ENCODE peak calls at places on chromosomes 2 and 18, in four cellular contexts. J, Z, C and R are unnamed samples.

GRCh38 chr18:77218642-77219041 is 31.0 kb upstream of the GALR1 start:
- DNase-seq in J (no peak), C (no peak), Z (no peak), R (no peak)

GRCh38 chr2:74269667-74270066 is 71.3 kb downstream of the MTHFD2 start:
- DNase-seq in C (no peak), Z (no peak), J (no peak), R (no peak)

GRCh38 chr18:31610841-31611240 is 19.2 kb downstream of the TTR start:
- DNase-seq in J (no peak), C (peak), Z (peak), R (peak)

GRCh38 chr2:99607454-99607853 is 117.6 kb upstream of the REV1 start:
- DNase-seq in Z (no peak), J (no peak), C (no peak), R (no peak)

GRCh38 chr2:201795608-201796477 is 10.5 kb upstream of the CDK15 start:
- DNase-seq in C (peak), Z (peak), J (no peak), R (peak)

GRCh38 chr18:22398464-22398863 is 19.3 kb downstream of the CTAGE1 start:
- DNase-seq in Z (no peak), C (no peak), J (no peak), R (no peak)

GRCh38 chr18:22933958-22934423 is 863 bp downstream of the RBBP8 start:
- DNase-seq in J (peak), Z (no peak), C (no peak), R (no peak)

GRCh38 chr2:85091838-85092237 is 41.4 kb upstream of the TCF7L1 start:
- DNase-seq in J (no peak), Z (no peak), C (no peak), R (no peak)

GRCh38 chr18:70334728-70335329 is 46.0 kb downstream of the SOCS6 start:
- DNase-seq in J (no peak), C (no peak), Z (peak), R (peak)

GRCh38 chr2:138201326-138201725 is 237.1 kb downstream of the HNMT start:
- DNase-seq in Z (no peak), C (no peak), J (no peak), R (no peak)

GRCh38 chr2:12557688-12558087 is 159.0 kb upstream of the TRIB2 start:
- DNase-seq in J (no peak), Z (no peak), C (no peak), R (no peak)

DNA sequence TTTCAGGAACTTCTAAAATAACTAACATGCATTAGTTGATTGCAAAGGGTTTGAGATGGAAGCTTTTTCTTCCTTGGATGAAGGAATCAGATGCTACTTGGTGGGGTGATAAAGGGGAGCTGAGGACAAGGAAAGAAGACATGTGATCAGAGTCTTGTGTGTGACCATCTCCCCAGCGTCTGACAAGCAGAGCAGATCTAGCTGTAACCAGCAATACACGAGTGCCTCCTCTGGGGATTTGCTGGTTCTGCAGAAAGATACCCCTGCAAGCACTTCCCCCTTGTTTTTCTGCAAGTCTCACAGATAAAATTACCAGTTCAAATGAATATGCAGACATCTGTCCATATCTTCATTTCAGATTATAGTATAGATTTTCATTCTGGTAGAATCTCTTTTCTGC is 2.7 kb downstream of the CDH7 start:
- DNase-seq in Z (peak), J (no peak), C (peak), R (peak)
- TF ChIP-seq POLR2AphosphoS2 in Z (no peak), J (no peak), C (no peak), R (no peak)

GRCh38 chr18:7559709-7560319 is 7.3 kb upstream of the PTPRM start:
- DNase-seq in Z (no peak), J (no peak), C (no peak), R (no peak)
- TF ChIP-seq POLR2AphosphoS2 in Z (no peak), J (no peak), C (no peak), R (no peak)

GRCh38 chr18:12766986-12767433 is 64.2 kb downstream of the PSMG2 start:
- DNase-seq in C (peak), Z (peak), J (no peak), R (peak)

GRCh38 chr18:12767580-12768155 is 64.8 kb downstream of the PSMG2 start:
- DNase-seq in C (no peak), Z (no peak), J (no peak), R (peak)

GRCh38 chr18:12769136-12769535 is 66.3 kb downstream of the PSMG2 start:
- DNase-seq in J (no peak), Z (no peak), C (no peak), R (no peak)

GRCh38 chr18:12769644-12770440 is 67.0 kb downstream of the PSMG2 start:
- DNase-seq in J (no peak), Z (no peak), C (no peak), R (no peak)

DNA sequence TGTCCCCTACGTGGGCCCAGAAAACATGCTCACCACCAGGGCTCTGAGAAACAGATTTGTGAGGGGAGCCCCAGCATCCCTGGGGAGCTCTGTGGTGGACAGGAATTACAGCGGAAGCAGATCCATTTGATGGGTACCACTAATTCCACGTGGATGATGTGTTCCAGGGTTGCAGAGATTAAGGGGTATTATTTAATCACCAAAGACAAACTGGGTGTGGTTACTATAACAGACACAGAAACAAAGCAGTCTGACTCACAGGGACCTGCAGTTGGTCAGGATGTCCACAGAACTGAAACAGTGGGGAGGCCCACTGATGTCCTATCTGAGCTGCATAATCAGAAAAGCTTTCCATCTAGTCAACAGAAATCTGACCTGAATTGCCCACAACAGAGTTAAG is 65.8 kb downstream of the PSMG2 start:
- DNase-seq in C (no peak), J (no peak), Z (no peak), R (no peak)
- TF ChIP-seq POLR2AphosphoS2 in C (no peak), J (no peak), Z (no peak), R (no peak)

DNA sequence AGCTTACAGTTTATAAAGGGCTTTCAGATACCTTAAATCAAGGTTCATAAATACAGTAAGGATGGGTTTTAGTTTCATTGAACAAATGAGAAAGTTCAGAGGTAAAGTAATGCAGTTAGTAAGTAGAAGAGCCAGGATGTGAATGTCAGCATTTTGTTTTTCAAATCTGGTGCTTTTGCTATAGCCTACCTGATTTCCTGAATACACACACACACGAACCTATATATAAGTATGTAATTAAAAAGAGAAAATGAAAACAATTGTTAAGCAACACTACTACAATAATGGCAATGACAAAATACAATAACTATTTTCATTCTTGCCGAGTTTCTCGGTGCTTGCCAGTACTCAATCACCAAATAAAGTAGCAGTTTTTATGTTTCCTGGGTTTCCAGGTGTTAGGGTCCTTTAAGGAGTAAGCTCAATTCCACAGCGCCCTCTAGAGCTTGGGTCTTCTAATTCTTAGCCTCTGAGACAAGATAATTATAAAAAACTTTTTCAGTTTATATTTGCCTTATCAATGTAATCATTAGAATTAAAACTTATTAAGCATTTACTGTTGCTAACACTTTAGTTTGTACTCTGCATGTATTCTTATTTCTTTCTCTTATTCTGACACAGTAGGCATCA is 512.9 kb upstream of the ACVR2A start:
- DNase-seq in J (no peak), C (no peak), Z (peak), R (peak)
- TF ChIP-seq POLR2AphosphoS2 in J (no peak), C (no peak), Z (no peak), R (no peak)

DNA sequence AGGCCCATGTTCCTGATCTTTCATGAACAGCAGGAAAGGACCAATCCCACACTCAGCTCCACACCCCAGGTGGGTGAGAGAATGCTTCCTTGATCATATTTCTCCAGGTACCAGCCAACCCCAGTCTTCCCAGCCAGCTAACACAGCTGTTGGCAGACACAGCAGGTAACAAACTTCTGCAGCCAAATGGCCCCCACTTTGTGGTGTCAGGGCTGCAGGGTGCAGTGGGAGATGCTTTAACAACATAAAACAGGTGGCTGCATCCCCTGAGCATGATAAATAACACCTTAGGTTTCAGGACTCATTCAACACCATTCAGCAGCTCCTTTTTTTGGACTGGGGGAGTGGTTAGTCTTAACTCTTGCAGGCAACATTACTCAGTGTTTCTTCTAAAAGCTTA is 76.7 kb upstream of the ACAA2 start:
- DNase-seq in J (no peak), Z (no peak), C (no peak), R (no peak)
- TF ChIP-seq POLR2AphosphoS2 in J (no peak), Z (no peak), C (no peak), R (no peak)

GRCh38 chr2:119291588-119292167 is 68.0 kb downstream of the STEAP3 start:
- DNase-seq in Z (no peak), C (no peak), J (no peak), R (peak)

GRCh38 chr2:119289093-119289492 is 65.5 kb downstream of the STEAP3 start:
- DNase-seq in J (no peak), C (no peak), Z (no peak), R (no peak)

GRCh38 chr2:119288576-119288975 is 64.9 kb downstream of the STEAP3 start:
- DNase-seq in J (no peak), C (no peak), Z (no peak), R (no peak)

GRCh38 chr2:119290859-119291587 is 67.4 kb downstream of the STEAP3 start:
- DNase-seq in J (no peak), Z (peak), C (peak), R (peak)

GRCh38 chr2:119289642-119290041 is 66.0 kb downstream of the STEAP3 start:
- DNase-seq in Z (no peak), J (no peak), C (no peak), R (no peak)
- TF ChIP-seq POLR2AphosphoS2 in Z (no peak), J (no peak), C (no peak), R (no peak)

GRCh38 chr18:69109686-69110085 is 291.0 kb upstream of the DOK6 start:
- DNase-seq in C (no peak), Z (no peak), J (no peak), R (no peak)
- TF ChIP-seq POLR2AphosphoS2 in C (no peak), Z (no peak), J (no peak), R (no peak)

DNA sequence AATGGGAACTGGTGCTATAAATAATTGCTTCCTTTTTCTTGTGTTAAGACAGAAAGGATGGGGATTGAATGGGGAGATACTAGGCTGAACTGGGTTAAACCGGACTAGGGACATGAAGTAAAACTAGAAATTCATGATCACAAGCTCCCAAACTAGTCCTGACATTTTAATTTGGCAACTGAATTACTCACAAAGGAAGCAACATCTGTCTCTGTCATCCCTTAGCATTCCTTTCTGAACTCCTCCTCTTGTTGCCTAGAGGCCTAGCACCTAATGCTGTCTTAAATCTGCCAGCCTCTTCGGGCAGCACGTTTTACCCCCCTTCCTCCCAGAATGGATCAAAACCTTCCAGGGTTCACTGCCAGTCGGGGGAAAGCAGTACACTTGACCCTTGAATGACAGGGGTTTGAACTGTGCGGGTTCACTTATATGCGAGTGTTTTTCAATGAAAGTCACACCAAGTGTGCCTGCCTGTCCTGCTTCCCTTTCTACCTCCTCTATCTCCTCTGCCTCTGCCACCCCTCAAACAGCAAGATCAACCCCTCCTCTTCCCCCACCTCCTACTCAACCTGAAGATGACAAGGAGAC is 8.2 kb downstream of the KCTD1 start:
- DNase-seq in Z (peak), C (no peak), J (no peak), R (no peak)
- TF ChIP-seq POLR2AphosphoS2 in Z (no peak), C (no peak), J (no peak), R (no peak)

GRCh38 chr18:50232419-50232818 is 33.9 kb downstream of the CFAP53 start:
- DNase-seq in C (no peak), Z (no peak), J (no peak), R (no peak)
- TF ChIP-seq POLR2AphosphoS2 in C (no peak), Z (no peak), J (no peak), R (no peak)

GRCh38 chr2:226797989-226798421 is 1.6 kb downstream of the IRS1 start:
- DNase-seq in Z (no peak), J (no peak), C (no peak), R (no peak)

GRCh38 chr2:226799976-226800940 is 638 bp upstream of the IRS1 start:
- DNase-seq in C (no peak), Z (peak), J (no peak), R (peak)

GRCh38 chr2:226797289-226797988 is 2.2 kb downstream of the IRS1 start:
- DNase-seq in C (no peak), J (no peak), Z (no peak), R (no peak)

GRCh38 chr2:226799211-226799975 is at the start of gene IRS1:
- DNase-seq in C (peak), Z (peak), J (no peak), R (peak)

GRCh38 chr2:226798422-226799210 is 1.0 kb downstream of the IRS1 start:
- DNase-seq in Z (peak), J (no peak), C (no peak), R (no peak)
- TF ChIP-seq POLR2AphosphoS2 in Z (no peak), J (no peak), C (no peak), R (no peak)